ENCODE peak calls at places on chromosomes 3 and 15, in seven cellular contexts. G is fibroblast of mammary gland; D is Jurkat, Clone E6-1; S is Peyer's patch; O is hepatocyte; T is GM23338; L is AG10803. Q is an unnamed sample.

GRCh38 chr15:93617443-93617842 is 528.4 kb upstream of the RGMA start:
- DNase-seq in G (no peak), D (no peak), S (no peak), O (no peak), T (no peak), L (no peak), Q (no peak)

GRCh38 chr15:26891448-26891881 is 24.6 kb downstream of the GABRA5 start:
- DNase-seq in G (peak; percentile 56), D (peak; percentile 74), S (no peak), O (peak; percentile 88), T (peak; percentile 93), L (peak; percentile 67), Q (peak; percentile 71)

GRCh38 chr15:91566116-91566515 is 287.4 kb upstream of the SLCO3A1 start:
- DNase-seq in G (no peak), D (peak; percentile 84), S (no peak), O (no peak), T (no peak), L (no peak), Q (no peak)

GRCh38 chr3:150014782-150015181 is 44.1 kb upstream of the PFN2 start:
- DNase-seq in G (no peak), D (no peak), S (no peak), O (no peak), T (no peak), L (no peak), Q (no peak)

GRCh38 chr3:183283886-183284285 is 30.8 kb downstream of the B3GNT5 start:
- DNase-seq in G (peak; percentile 79), D (no peak), S (no peak), O (no peak), T (no peak), L (no peak), Q (no peak)

GRCh38 chr3:123799544-123800351 is 84.4 kb downstream of the MYLK start:
- DNase-seq in G (peak; percentile 62), D (no peak), S (peak; percentile 77), O (peak; percentile 55), T (no peak), L (peak; percentile 68), Q (no peak)

GRCh38 chr3:135924506-135924905 is 41.0 kb upstream of the PPP2R3A start:
- DNase-seq in G (no peak), D (no peak), S (no peak), O (no peak), T (no peak), L (no peak), Q (no peak)

GRCh38 chr3:66552846-66553245 is 52.0 kb upstream of the LRIG1 start:
- DNase-seq in G (no peak), D (no peak), S (no peak), O (no peak), T (peak; percentile 52), L (no peak), Q (no peak)

GRCh38 chr3:120730576-120731542 is 11.5 kb downstream of the RABL3 start:
- DNase-seq in G (no peak), D (no peak), S (no peak), O (no peak), T (peak; percentile 61), L (no peak), Q (no peak)

GRCh38 chr3:123020709-123021108 is 6.9 kb downstream of the SEMA5B start:
- DNase-seq in G (no peak), D (no peak), S (no peak), O (no peak), T (no peak), L (no peak), Q (no peak)

GRCh38 chr15:47516576-47517371 is 200.5 kb upstream of the SEMA6D start:
- DNase-seq in G (peak; percentile 85), D (no peak), S (no peak), O (no peak), T (no peak), L (peak; percentile 20), Q (peak; percentile 44)

GRCh38 chr15:41870689-41871081 is 23.2 kb downstream of the SPTBN5 start:
- DNase-seq in G (peak; percentile 88), D (peak; percentile 57), S (no peak), O (no peak), T (no peak), L (no peak), Q (peak; percentile 60)

GRCh38 chr15:60390931-60391501 is 6.8 kb downstream of the ANXA2 start:
- DNase-seq in G (peak; percentile 93), D (no peak), S (peak; percentile 71), O (peak; percentile 78), T (peak; percentile 61), L (peak; percentile 91), Q (peak; percentile 84)

GRCh38 chr3:196163687-196164493 is 47.3 kb downstream of the ZDHHC19 start:
- DNase-seq in G (peak; percentile 15), D (no peak), S (peak; percentile 57), O (no peak), T (no peak), L (no peak), Q (no peak)

GRCh38 chr15:43493687-43494472 is 924 bp upstream of the TP53BP1 start:
- DNase-seq in G (no peak), D (no peak), S (no peak), O (no peak), T (no peak), L (no peak), Q (no peak)

GRCh38 chr3:197356275-197356674 is 57.9 kb upstream of the DLG1 start:
- DNase-seq in G (no peak), D (no peak), S (peak; percentile 60), O (no peak), T (no peak), L (peak; percentile 52), Q (no peak)

GRCh38 chr15:28105224-28105791 is 6.2 kb upstream of the OCA2 start:
- DNase-seq in G (no peak), D (no peak), S (no peak), O (no peak), T (no peak), L (no peak), Q (no peak)

GRCh38 chr3:126549861-126550487 is 8.8 kb downstream of the C3orf22 start:
- DNase-seq in G (no peak), D (no peak), S (peak; percentile 23), O (no peak), T (no peak), L (no peak), Q (no peak)

GRCh38 chr3:33690341-33690740 is 27.7 kb downstream of the CLASP2 start:
- DNase-seq in G (no peak), D (no peak), S (no peak), O (no peak), T (no peak), L (no peak), Q (no peak)

DNA sequence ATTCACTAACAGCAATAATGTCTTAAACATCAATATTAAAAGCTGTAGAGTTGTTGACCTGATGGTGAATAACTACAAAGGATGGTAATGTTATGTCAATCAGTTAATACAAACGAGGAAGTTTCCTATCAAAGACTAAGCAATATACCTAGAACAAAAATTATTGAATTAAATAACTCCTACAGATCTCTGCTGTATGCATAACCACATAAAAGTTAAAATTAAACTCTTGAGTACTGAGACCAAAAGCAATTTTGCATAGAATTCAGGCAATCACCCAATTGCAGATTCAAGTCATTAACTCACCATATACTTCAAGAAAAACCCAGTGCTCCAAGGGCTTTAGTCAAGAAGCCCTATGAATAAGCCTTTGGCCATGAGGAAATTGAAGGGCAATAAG is 518.8 kb downstream of the MECOM start:
- DNase-seq in G (no peak), D (no peak), S (no peak), O (no peak), T (no peak), L (no peak), Q (peak; percentile 27)
- H3K4me3 ChIP-seq in G (no peak overlapping the region), D (no peak overlapping the region), S (no peak overlapping the region), O (no peak overlapping the region), T (no peak overlapping the region), L (no peak overlapping the region), Q (peak overlapping the region; percentile 75)

GRCh38 chr3:146895026-146895749 is 290.0 kb upstream of the PLSCR5 start:
- DNase-seq in G (peak; percentile 71), D (no peak), S (no peak), O (no peak), T (no peak), L (peak; percentile 96), Q (peak; percentile 19)
- H3K4me3 ChIP-seq in G (no peak overlapping the region), D (no peak overlapping the region), S (no peak overlapping the region), O (no peak overlapping the region), T (no peak overlapping the region), L (no peak overlapping the region), Q (no peak overlapping the region)

GRCh38 chr3:4497005-4497692 is 4.0 kb downstream of the ITPR1 start:
- DNase-seq in G (no peak), D (no peak), S (no peak), O (no peak), T (no peak), L (no peak), Q (no peak)

GRCh38 chr3:4493931-4494806 is 1.0 kb downstream of the ITPR1 start:
- DNase-seq in G (peak; percentile 25), D (no peak), S (no peak), O (peak; percentile 34), T (peak; percentile 68), L (peak; percentile 8), Q (peak; percentile 56)

GRCh38 chr3:4494807-4495200 is 1.7 kb downstream of the ITPR1 start:
- DNase-seq in G (no peak), D (no peak), S (no peak), O (no peak), T (no peak), L (no peak), Q (no peak)

GRCh38 chr3:4493008-4493930 is at the start of gene ITPR1:
- DNase-seq in G (peak; percentile 98), D (peak; percentile 99), S (peak; percentile 95), O (peak; percentile 99), T (peak; percentile 99), L (peak; percentile 97), Q (peak; percentile 100)

DNA sequence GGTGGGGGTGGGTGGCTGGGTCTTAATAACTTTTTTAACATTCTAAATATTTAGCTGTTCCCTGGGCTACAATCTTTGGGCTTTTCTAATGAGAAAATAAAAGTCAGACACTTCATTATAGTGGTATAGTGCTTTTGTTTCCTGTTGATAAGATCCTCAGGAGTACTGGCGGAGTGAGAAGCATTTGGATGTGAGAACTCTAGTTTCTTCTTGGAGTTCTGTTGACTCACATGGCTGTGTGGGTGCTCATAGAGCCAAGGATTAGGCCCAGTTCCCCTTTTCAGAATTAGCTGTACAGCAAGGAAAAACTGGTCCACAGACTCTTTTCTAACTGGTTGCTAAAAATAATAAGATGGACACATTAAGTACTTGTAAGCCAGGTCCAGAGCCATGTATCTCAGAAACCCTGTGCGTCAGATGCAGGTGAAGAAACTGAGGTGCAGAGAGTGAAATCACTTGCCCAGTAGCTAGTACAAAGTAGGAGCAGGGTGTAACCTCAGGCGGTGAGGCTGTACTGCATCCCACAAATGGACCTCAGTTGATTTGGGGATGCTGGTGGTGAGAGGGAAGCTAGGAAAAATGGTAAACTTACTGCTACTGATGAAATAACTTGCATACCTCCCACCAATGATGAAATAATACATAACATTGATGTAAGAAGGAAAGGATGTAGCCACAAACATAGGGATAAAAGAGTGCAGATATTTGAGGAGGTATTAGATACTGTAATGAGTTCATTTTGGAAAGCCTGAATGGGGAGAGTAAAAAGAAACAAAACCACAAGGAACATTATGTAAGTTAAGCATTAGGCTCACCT is 2.4 kb downstream of the ITPR1 start:
- DNase-seq in G (no peak), D (no peak), S (no peak), O (no peak), T (no peak), L (no peak), Q (peak; percentile 31)
- H3K4me3 ChIP-seq in G (no peak overlapping the region), D (no peak overlapping the region), S (no peak overlapping the region), O (no peak overlapping the region), T (no peak overlapping the region), L (no peak overlapping the region), Q (peak overlapping the region; percentile 89)

GRCh38 chr15:51681303-51681963 is at the start of gene SCG3:
- DNase-seq in G (peak; percentile 69), D (no peak), S (peak; percentile 83), O (peak; percentile 94), T (peak; percentile 100), L (peak; percentile 37), Q (peak; percentile 77)
- H3K4me3 ChIP-seq in G (no peak within 1 kb of the TSS), D (no peak within 1 kb of the TSS), S (no peak within 1 kb of the TSS), O (no peak within 1 kb of the TSS), T (peak within 1 kb of the TSS; percentile 68), L (no peak within 1 kb of the TSS), Q (no peak within 1 kb of the TSS)